ENCODE peak calls at places on chromosomes 3 and 15, in four cellular contexts. One of them, this sample, is unnamed.
A peak's percentile ranks its signal among the peaks of the same experiment; 100 is the strongest.

GRCh38 chr15:25246641-25247417 is 192.0 kb downstream of the UBE3A start:
- DNase-seq in H1: no peak
- DNase-seq in A549: no peak
- DNase-seq in SK-N-SH: no peak
- DNase-seq in this sample: no peak

GRCh38 chr15:29129221-29129620 is 140.4 kb downstream of the NSMCE3 start:
- DNase-seq in H1: no peak
- DNase-seq in A549: no peak
- DNase-seq in SK-N-SH: no peak
- DNase-seq in this sample: no peak

GRCh38 chr3:134333522-134334181 is 40.6 kb downstream of the AMOTL2 start:
- DNase-seq in H1: no peak
- DNase-seq in A549: peak; percentile 52
- DNase-seq in SK-N-SH: no peak
- DNase-seq in this sample: peak; percentile 45

GRCh38 chr3:61194892-61195538 is 56.2 kb downstream of the FHIT start:
- DNase-seq in H1: no peak
- DNase-seq in A549: no peak
- DNase-seq in SK-N-SH: no peak
- DNase-seq in this sample: peak; percentile 63

GRCh38 chr3:46409735-46410489 is 2.9 kb downstream of the CCRL2 start:
- DNase-seq in H1: no peak
- DNase-seq in A549: no peak
- DNase-seq in SK-N-SH: no peak
- DNase-seq in this sample: no peak

GRCh38 chr15:89119489-89120478 is 31.5 kb downstream of the ABHD2 start:
- DNase-seq in H1: no peak
- DNase-seq in A549: peak; percentile 95
- DNase-seq in SK-N-SH: no peak
- DNase-seq in this sample: peak; percentile 51

GRCh38 chr15:89772933-89773583 is 3.1 kb upstream of the MESP2 start:
- DNase-seq in H1: no peak
- DNase-seq in A549: peak; percentile 63
- DNase-seq in SK-N-SH: peak; percentile 37
- DNase-seq in this sample: peak; percentile 47

GRCh38 chr3:51967384-51968174 is at the start of gene PCBP4:
- DNase-seq in H1: no peak
- DNase-seq in A549: no peak
- DNase-seq in SK-N-SH: peak; percentile 88
- DNase-seq in this sample: peak; percentile 70

DNA sequence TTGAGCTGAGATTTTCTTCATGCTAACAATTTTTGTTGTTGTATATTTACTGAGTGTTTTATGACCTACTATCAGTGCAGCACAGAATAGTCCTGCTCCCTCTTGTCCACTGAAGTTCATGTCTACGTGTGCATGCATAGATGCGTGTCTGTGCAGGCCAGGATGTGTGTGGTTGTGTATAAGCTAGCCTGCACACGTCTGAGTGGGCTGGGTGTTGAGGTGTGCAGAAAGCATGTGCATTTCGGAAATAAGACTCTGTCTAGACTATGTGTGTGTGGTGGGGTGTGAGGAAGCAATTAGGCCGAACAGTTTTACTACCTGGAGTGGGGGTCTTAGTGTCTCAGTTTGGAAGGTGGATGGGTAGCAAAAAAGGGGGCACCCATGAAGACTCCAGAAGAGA is 39.2 kb downstream of the ATP2B2 start:
- DNase-seq in H1: no peak
- DNase-seq in A549: no peak
- DNase-seq in SK-N-SH: no peak
- DNase-seq in this sample: no peak
- H3K4me1 ChIP-seq in H1: peaks cover 9% of the 10 kb centered on the region
- H3K4me1 ChIP-seq in A549: no peaks in the 10 kb centered on the region
- H3K4me1 ChIP-seq in SK-N-SH: no peaks in the 10 kb centered on the region
- H3K4me1 ChIP-seq in this sample: peaks cover 26% of the 10 kb centered on the region

DNA sequence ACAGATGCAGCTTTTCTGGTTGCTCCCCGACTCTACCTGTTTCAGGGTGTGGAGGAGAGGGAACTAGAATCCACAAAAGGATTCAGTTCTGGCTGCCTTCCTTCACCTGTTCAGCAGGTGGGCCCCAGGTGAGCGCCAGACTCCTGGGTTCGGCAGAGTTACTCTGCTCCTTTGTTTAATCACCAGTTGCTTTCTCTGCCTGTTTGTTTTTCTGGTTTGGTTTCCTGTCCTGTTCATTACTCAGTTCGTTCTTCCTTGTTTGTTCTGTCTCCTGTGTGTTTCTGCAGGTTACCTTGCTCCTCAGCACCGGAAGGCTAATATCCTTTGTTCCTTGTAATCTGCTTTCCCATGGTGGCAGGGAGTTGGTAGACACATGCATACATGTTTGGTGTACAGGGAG is 508.5 kb upstream of the ATP11B start:
- DNase-seq in H1: peak; percentile 10
- DNase-seq in A549: no peak
- DNase-seq in SK-N-SH: no peak
- DNase-seq in this sample: no peak
- TF ChIP-seq USF2 in H1: no peak
- TF ChIP-seq USF2 in A549: no peak
- TF ChIP-seq USF2 in SK-N-SH: no peak
- TF ChIP-seq USF2 in this sample: no peak

DNA sequence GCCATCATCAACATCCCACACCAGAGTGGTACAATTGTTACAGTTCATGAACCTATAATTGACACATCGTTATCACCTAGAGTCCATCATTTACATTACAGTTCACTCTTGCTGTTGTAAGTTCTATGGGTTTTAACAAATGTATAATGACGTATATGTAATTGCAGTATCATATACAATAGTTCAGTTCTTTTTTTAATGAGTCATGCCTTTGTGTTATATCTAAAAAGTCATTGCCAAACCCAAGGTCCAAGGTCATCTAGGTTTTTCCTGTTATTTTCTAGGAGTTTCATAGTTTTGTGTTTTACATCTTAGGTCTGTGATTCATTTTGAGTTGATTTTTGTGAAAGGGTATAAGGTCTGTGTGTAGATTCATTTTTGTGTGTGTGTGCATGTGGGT is 160.9 kb upstream of the GALNT15 start:
- DNase-seq in H1: no peak
- DNase-seq in A549: no peak
- DNase-seq in SK-N-SH: no peak
- DNase-seq in this sample: no peak
- H3K4me1 ChIP-seq in H1: no peaks in the 10 kb centered on the region
- H3K4me1 ChIP-seq in A549: no peaks in the 10 kb centered on the region
- H3K4me1 ChIP-seq in SK-N-SH: peaks cover 14% of the 10 kb centered on the region
- H3K4me1 ChIP-seq in this sample: no peaks in the 10 kb centered on the region

DNA sequence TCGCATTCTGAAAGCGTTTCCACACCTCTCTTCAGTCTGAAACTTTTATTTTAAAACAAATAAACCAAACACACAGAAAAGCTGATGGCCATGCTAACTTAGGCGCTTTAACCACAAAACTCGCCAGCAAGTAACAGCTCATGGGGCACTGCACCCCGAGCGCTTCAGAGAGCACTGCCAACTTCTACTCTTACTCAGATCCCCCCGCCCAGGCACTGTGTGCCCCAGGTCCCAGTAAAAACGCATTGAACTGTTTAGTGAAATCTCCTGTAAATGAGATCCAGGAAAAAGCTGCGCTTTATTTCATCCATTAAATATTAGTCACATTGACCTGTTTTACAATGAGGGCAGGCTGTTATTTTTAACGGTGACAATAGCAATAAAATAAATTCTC is 99.7 kb downstream of the LRIG1 start:
- DNase-seq in H1: no peak
- DNase-seq in A549: no peak
- DNase-seq in SK-N-SH: no peak
- DNase-seq in this sample: no peak
- TF ChIP-seq USF2 in H1: no peak
- TF ChIP-seq USF2 in A549: no peak
- TF ChIP-seq USF2 in SK-N-SH: no peak
- TF ChIP-seq USF2 in this sample: no peak

DNA sequence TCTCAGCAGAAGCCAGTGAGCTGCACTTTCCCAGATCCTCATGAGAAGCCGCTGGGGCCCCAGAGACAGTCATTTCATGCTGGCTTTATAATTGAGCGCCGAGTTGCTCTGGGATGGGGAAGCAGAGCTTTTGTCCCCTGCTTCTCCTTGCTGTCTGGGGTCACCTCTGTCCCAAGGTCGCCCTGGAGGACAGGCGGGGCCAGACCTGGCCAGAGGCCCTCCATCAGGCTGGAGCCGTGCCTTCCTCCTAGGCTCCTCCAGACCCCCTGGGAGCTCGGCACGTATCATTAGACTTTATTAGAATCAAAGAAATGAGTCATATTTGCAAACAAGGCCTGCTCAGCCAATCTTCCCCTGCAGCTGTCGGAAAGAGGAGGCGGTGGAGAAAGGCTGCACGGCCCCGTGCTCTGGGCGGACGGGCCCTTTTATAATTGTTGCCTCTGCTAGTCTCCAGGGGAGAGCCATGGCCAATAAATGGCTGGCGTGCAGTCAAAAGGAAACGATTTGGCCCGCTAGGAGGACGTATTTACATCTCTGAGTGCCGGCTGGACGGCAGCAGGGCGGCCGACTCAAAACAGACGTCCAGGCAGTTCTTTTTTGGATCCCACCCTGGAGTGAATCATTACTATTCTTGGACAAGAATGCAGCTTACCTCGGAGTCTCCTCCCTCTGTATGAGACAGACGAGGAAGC is 50.4 kb downstream of the SLC6A6 start:
- DNase-seq in H1: no peak
- DNase-seq in A549: peak; percentile 88
- DNase-seq in SK-N-SH: no peak
- DNase-seq in this sample: no peak
- H3K4me1 ChIP-seq in H1: peaks cover 1% of the 10 kb centered on the region
- H3K4me1 ChIP-seq in A549: peaks cover 59% of the 10 kb centered on the region
- H3K4me1 ChIP-seq in SK-N-SH: peaks cover 24% of the 10 kb centered on the region
- H3K4me1 ChIP-seq in this sample: peaks cover 19% of the 10 kb centered on the region

DNA sequence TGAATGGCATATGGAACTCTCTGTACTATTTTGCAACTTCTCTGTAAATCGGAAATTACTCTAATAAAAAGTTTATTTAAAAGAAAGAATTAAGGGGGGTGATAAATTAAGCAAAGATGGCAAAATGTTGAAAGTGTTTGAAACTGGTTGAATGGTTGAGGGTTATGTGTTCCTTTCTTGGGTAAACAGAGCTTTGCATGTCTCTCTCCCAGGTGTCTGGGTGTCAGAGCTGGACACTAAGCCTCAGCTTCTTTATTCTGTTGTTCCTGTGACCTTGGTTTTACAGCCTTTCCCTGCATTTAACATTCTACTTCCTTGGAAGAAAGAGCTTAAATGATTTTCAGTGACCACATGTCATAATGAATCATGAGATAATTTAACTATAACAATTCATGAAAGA is 7.2 kb downstream of the GPR171 start:
- DNase-seq in H1: no peak
- DNase-seq in A549: no peak
- DNase-seq in SK-N-SH: no peak
- DNase-seq in this sample: peak; percentile 20
- TF ChIP-seq USF2 in H1: no peak
- TF ChIP-seq USF2 in A549: no peak
- TF ChIP-seq USF2 in SK-N-SH: no peak
- TF ChIP-seq USF2 in this sample: no peak

DNA sequence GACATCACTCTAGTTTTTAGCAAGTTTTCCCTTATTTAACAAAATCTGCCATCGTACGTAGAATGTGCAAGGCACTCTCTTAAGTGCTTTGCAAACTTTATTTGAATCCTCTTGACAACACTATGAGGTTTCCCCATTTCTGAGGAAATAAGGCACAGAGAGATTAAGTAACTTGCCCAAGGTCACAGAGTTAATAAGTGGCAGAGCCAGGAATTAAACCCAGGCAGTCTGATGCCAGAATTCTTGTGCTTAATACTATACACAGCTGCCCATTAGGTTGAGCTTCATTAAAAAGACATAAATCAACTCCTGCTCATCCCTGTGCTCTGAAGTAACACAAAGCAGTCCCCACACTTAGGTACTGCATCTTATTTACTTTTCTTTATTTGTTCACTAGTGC is 138.5 kb upstream of the TPM1 start:
- DNase-seq in H1: no peak
- DNase-seq in A549: no peak
- DNase-seq in SK-N-SH: no peak
- DNase-seq in this sample: no peak
- H3K4me1 ChIP-seq in H1: peaks cover 11% of the 10 kb centered on the region
- H3K4me1 ChIP-seq in A549: peaks cover 39% of the 10 kb centered on the region
- H3K4me1 ChIP-seq in SK-N-SH: no peaks in the 10 kb centered on the region
- H3K4me1 ChIP-seq in this sample: peaks cover 57% of the 10 kb centered on the region

This sample was measured in HepG2.